ENCODE peak calls at places on chromosomes 16 and 17, in eight cellular contexts. A, X, P, L, I, K, R and J are unnamed samples.

GRCh38 chr16:89193576-89194293 is 6.6 kb downstream of the SLC22A31 start:
- DNase-seq in A (no peak), X (no peak), P (no peak), L (no peak), I (no peak), K (no peak), R (no peak), J (no peak)

GRCh38 chr17:44970136-44970737 is 2.1 kb upstream of the C1QL1 start:
- DNase-seq in A (peak), X (peak), P (no peak), L (no peak), I (no peak), K (no peak), R (peak), J (peak)

GRCh38 chr17:304461-304860 is 48.1 kb downstream of the RPH3AL start:
- DNase-seq in A (peak), X (no peak), P (no peak), L (no peak), I (peak), K (no peak), R (peak), J (no peak)

GRCh38 chr16:79698341-79698753 is 97.8 kb upstream of the MAF start:
- DNase-seq in A (no peak), X (peak), P (no peak), L (no peak), I (no peak), K (no peak), R (peak), J (peak)

GRCh38 chr17:58998871-58999270 is 107.8 kb downstream of the TRIM37 start:
- DNase-seq in A (no peak), X (no peak), P (no peak), L (no peak), I (no peak), K (no peak), R (no peak), J (no peak)

GRCh38 chr17:61568219-61569072 is 22.6 kb downstream of the NACA2 start:
- DNase-seq in A (no peak), X (no peak), P (no peak), L (no peak), I (no peak), K (peak), R (no peak), J (no peak)

GRCh38 chr16:22727285-22728166 is 86.4 kb upstream of the HS3ST2 start:
- DNase-seq in A (no peak), X (no peak), P (no peak), L (no peak), I (peak), K (no peak), R (no peak), J (no peak)

GRCh38 chr16:72878301-72879269 is 169.3 kb downstream of the ZFHX3 start:
- DNase-seq in A (no peak), X (no peak), P (no peak), L (no peak), I (no peak), K (no peak), R (peak), J (no peak)

GRCh38 chr16:15435216-15435864 is 952 bp downstream of the BMERB1 start:
- DNase-seq in A (peak), X (no peak), P (no peak), L (no peak), I (no peak), K (no peak), R (no peak), J (no peak)

GRCh38 chr17:32142857-32143524 is 689 bp downstream of the RHOT1 start:
- DNase-seq in A (peak), X (peak), P (peak), L (peak), I (peak), K (peak), R (peak), J (peak)

GRCh38 chr17:5825717-5826330 is 241.5 kb upstream of the NLRP1 start:
- DNase-seq in A (no peak), X (no peak), P (no peak), L (no peak), I (no peak), K (no peak), R (peak), J (no peak)

DNA sequence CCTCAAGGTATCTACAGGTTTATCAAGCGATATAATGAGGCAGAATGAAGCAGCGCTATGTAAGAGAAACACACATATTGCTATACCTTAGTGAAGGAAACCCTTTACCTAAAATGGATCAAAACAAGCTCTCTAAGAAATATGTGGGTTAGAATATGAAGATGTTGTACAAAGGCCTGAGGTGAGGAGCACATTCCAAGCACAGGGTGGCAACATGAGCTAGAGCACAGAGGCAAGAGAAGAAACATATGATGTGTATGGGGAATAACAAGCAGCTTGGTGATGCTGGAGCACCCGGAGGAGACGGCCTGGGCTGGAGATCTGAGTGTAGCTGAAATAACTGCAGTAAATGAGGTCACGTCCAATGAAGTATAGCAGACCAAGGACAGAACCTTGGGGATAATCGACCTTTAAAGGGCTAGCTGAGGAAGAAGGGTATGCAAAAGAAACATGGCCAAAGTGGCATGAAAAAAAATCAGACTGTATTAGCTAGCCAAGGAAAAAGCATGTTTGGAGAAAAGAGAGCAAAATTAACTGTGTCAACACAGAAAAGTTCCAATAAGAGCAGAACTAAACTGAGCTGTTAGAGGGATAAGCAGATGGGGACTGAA is 44.0 kb downstream of the MARVELD3 start:
- DNase-seq in A (no peak), X (no peak), P (no peak), L (no peak), I (no peak), K (no peak), R (peak), J (no peak)
- TF ChIP-seq CTCF in A (no peak), X (no peak), P (no peak), L (no peak), I (no peak), K (peak), R (peak), J (no peak)

DNA sequence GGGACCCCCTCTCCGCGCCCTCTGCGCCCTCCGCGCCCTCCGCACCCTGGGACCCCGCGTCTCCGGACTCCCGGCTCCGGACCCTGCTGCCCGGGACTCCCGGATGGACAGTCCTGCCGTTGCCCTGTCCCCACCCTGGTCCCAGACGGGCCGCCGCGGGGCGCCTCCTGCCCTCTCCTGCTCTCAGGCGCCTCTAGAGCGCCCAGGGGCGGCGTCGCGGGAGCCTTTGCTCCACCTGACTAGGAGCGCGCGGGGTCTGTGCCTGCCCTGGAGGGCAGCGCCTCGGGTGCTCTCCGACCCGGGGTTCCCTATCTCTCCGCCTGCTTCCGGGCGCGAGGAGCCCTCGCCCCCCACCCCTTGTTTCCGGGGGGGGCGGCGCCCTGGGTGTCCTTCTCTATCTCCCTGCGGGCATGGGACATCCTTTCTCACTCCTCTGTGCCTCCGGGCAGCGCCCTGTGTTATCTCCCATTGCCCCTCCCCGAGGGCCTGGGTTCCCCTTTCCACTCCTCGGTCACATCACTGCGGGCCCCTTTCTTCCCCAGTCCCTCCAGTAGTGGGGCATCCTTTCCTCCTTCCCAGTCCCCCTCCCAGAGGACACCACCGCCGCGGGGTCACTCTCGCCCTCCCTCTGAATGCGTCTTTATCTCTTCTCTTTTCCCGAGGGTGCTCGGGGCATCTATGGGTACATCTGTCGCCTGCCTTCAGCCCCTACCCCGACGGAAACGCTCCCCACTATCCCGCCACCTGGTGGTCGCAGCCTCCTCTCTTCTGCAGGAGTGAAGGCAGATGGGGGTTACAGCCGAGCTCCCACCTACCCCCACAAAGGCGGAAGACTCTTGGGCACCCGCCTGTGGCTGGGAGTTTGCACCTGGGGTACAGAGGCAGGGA is 865 bp downstream of the PRKCB start:
- DNase-seq in A (peak), X (peak), P (peak), L (peak), I (no peak), K (no peak), R (no peak), J (peak)
- TF ChIP-seq CTCF in A (no peak), X (no peak), P (no peak), L (no peak), I (no peak), K (no peak), R (no peak), J (no peak)

GRCh38 chr17:75876938-75877751 is 1.2 kb downstream of the TRIM47 start:
- DNase-seq in A (no peak), X (peak), P (peak), L (peak), I (peak), K (peak), R (peak), J (peak)
- TF ChIP-seq CTCF in A (no peak), X (no peak), P (no peak), L (no peak), I (peak), K (no peak), R (no peak), J (no peak)

GRCh38 chr17:38749222-38750043 is 1.3 kb upstream of the PCGF2 start:
- DNase-seq in A (peak), X (peak), P (peak), L (peak), I (peak), K (peak), R (peak), J (peak)
- TF ChIP-seq CTCF in A (no peak), X (no peak), P (no peak), L (no peak), I (peak), K (no peak), R (no peak), J (no peak)

DNA sequence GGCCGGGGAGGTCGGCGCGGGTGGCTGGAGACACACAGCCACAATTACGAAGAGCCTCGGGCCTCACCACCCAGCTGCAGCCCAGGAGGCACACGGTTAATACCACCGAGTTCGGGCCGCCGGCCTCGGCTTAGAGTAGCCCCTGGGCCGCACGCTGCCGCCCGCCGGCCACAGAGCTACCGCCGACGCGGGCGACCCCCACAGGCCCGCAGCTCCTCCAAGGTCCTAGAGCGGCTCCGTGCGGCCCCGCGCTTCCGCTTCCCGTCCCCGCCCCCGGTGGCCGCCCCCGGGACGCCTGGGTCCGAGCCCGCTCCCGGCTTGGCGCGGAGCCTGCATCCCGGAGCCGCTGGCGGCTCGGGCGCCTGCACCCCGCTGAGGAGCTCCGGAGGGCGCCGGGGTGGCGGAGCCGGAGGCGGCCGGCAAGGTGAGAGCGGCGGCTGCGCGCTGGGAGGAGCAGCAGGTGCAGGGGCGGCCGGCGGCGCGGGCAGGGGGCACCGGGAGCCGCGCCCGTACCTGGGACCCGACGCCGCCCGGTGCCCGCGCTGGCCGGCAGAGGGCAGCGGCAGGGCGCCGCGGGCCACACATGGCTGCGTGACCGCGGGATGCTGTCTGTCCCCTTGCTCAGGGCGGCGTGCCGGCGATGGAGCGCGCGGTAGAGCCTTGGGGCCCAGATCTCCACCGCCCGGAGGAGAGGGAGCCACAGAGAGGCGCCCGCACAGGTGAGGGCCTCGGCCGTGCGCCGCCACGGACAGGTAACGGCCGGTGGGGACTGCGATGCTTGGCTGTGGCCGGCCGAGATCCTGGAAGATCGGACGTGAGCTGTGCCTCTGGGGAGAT is at the start of gene ZNF48:
- DNase-seq in A (peak), X (peak), P (peak), L (peak), I (peak), K (peak), R (peak), J (peak)
- TF ChIP-seq CTCF in A (no peak), X (peak), P (no peak), L (peak), I (peak), K (no peak), R (no peak), J (peak)

GRCh38 chr16:10951016-10951415 is 6.7 kb downstream of the CLEC16A start:
- DNase-seq in A (no peak), X (no peak), P (no peak), L (no peak), I (no peak), K (no peak), R (peak), J (no peak)

GRCh38 chr16:10950393-10950792 is 6.0 kb downstream of the CLEC16A start:
- DNase-seq in A (no peak), X (no peak), P (no peak), L (no peak), I (no peak), K (peak), R (no peak), J (no peak)

GRCh38 chr16:10946308-10946707 is 1.9 kb downstream of the CLEC16A start:
- DNase-seq in A (peak), X (no peak), P (no peak), L (no peak), I (no peak), K (no peak), R (no peak), J (no peak)

GRCh38 chr16:10947211-10947787 is 2.9 kb downstream of the CLEC16A start:
- DNase-seq in A (no peak), X (no peak), P (no peak), L (no peak), I (no peak), K (no peak), R (no peak), J (no peak)

GRCh38 chr16:10949424-10949970 is 5.1 kb downstream of the CLEC16A start:
- DNase-seq in A (peak), X (no peak), P (no peak), L (no peak), I (no peak), K (peak), R (peak), J (no peak)
- TF ChIP-seq CTCF in A (no peak), X (no peak), P (no peak), L (no peak), I (peak), K (no peak), R (peak), J (no peak)

DNA sequence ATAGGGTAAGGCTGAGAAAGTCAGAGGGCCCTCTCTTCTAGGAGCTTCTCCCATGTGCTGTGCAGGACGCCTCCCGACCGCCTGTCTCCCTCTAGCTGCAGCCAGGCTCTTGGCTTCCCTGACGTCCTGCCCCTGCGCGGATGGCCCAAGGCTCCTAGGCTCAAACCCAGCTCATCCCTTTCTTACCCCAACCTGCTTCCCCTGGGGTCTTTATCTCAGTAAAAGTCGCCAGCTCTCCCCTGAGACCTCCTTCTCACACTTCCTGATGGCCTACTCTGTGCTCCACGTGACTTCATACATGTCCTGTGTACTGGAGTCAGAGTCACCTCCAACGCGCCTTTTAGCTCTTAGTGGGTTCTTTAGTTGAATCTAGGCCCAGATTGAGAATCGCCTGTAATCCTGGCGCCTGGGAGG is 1.1 kb upstream of the ZNF747 start:
- DNase-seq in A (peak), X (peak), P (peak), L (peak), I (peak), K (peak), R (peak), J (peak)
- TF ChIP-seq CTCF in A (no peak), X (peak), P (no peak), L (peak), I (peak), K (peak), R (peak), J (peak)